ENCODE peak calls at places on chromosomes 11 and 22, in six cellular contexts. N is uterus, D is esophagus squamous epithelium, M is fibroblast of lung, L is IMR-90, Q is brain microvascular endothelial cell. B is an unnamed sample.

GRCh38 chr11:117098269-117099231 is at the start of gene SIK3:
- DNase-seq in N (peak; percentile 95), D (peak; percentile 72), M (peak; percentile 85), L (peak; percentile 89), Q (peak; percentile 83), B (peak; percentile 66)

GRCh38 chr22:31215018-31215535 is 3.0 kb downstream of the LIMK2 start:
- DNase-seq in N (no peak), D (no peak), M (no peak), L (no peak), Q (no peak), B (no peak)

GRCh38 chr11:34986883-34987525 is 70.6 kb downstream of the PDHX start:
- DNase-seq in N (no peak), D (no peak), M (peak; percentile 23), L (no peak), Q (no peak), B (no peak)

GRCh38 chr22:43449205-43449830 is 37.5 kb downstream of the MPPED1 start:
- DNase-seq in N (no peak), D (no peak), M (no peak), L (no peak), Q (no peak), B (no peak)

GRCh38 chr11:74783241-74783871 is 34.7 kb downstream of the RNF169 start:
- DNase-seq in N (no peak), D (no peak), M (peak; percentile 83), L (peak; percentile 76), Q (peak; percentile 54), B (peak; percentile 15)

GRCh38 chr11:67406969-67407699 is 3.3 kb downstream of the TBC1D10C start:
- DNase-seq in N (no peak), D (no peak), M (no peak), L (no peak), Q (no peak), B (no peak)

GRCh38 chr11:37946155-37946766 is 1348.2 kb upstream of the RAG2 start:
- DNase-seq in N (no peak), D (no peak), M (peak; percentile 27), L (peak; percentile 27), Q (peak; percentile 62), B (peak; percentile 1)

GRCh38 chr11:61602775-61603569 is 22.1 kb upstream of the SYT7 start:
- DNase-seq in N (peak; percentile 93), D (no peak), M (peak; percentile 97), L (peak; percentile 96), Q (peak; percentile 66), B (peak; percentile 91)

GRCh38 chr11:1338201-1339065 is 29.0 kb upstream of the TOLLIP start:
- DNase-seq in N (no peak), D (no peak), M (no peak), L (no peak), Q (no peak), B (no peak)

GRCh38 chr11:103035656-103036434 is 56.1 kb downstream of the DCUN1D5 start:
- DNase-seq in N (no peak), D (no peak), M (peak; percentile 83), L (peak; percentile 86), Q (peak; percentile 88), B (peak; percentile 36)

DNA sequence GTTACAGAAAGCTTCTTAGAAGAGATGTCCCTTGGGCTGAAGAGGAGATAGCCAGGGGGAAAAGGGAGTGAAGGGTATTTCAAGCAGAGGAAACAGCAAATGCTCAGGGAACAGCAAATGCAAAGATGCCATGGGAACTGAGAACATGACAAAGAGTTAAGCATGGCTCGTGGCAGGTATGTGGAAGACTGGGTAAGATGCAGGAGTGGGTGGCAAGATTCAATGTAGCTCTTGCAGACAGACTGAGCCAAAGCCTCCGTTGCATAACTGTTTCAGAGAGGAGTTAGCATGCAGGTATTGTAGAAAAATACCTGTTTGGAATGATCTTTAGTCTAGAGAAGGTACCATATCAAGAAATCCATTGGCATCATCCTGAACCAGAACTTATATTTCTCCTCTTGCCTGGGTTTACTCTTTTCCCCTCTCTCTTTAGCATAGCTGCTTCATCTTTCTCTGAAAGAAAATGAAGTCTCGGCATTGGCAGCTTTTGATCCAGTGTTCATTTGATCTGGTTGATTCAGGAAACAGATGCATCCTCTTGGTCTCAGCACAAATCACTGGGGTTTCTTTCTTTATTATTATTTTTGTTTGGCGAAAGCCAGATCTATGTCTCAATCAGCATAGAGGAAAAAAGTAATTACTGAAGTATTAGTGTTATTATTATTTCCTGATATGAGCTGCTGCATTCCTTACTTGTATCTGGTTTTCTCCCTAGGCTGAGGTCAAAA is 41.7 kb upstream of the NUP160 start:
- DNase-seq in N (no peak), D (no peak), M (no peak), L (no peak), Q (no peak), B (no peak)
- H3K4me3 ChIP-seq in N (no peak overlapping the region), D (no peak overlapping the region), M (no peak overlapping the region), L (no peak overlapping the region), Q (no peak overlapping the region), B (no peak overlapping the region)

GRCh38 chr22:50498322-50498861 is 9.1 kb downstream of the LMF2 start:
- DNase-seq in N (no peak), D (no peak), M (peak; percentile 36), L (peak; percentile 51), Q (peak; percentile 48), B (no peak)
- H3K4me3 ChIP-seq in N (no peak overlapping the region), D (no peak overlapping the region), M (no peak overlapping the region), L (no peak overlapping the region), Q (no peak overlapping the region), B (no peak overlapping the region)

GRCh38 chr11:106668147-106668546 is 350.1 kb downstream of the GUCY1A2 start:
- DNase-seq in N (no peak), D (no peak), M (peak; percentile 91), L (peak; percentile 71), Q (peak; percentile 71), B (no peak)
- H3K4me3 ChIP-seq in N (no peak overlapping the region), D (no peak overlapping the region), M (no peak overlapping the region), L (no peak overlapping the region), Q (no peak overlapping the region), B (no peak overlapping the region)

GRCh38 chr11:86132667-86133310 is 63.9 kb upstream of the PICALM start:
- DNase-seq in N (no peak), D (no peak), M (no peak), L (no peak), Q (no peak), B (no peak)

GRCh38 chr11:86134580-86135318 is 65.9 kb upstream of the PICALM start:
- DNase-seq in N (no peak), D (no peak), M (no peak), L (no peak), Q (no peak), B (no peak)

GRCh38 chr11:86136542-86136941 is 67.7 kb upstream of the PICALM start:
- DNase-seq in N (no peak), D (no peak), M (no peak), L (no peak), Q (no peak), B (no peak)

GRCh38 chr11:86138958-86139357 is 70.1 kb upstream of the PICALM start:
- DNase-seq in N (no peak), D (no peak), M (no peak), L (no peak), Q (no peak), B (no peak)

DNA sequence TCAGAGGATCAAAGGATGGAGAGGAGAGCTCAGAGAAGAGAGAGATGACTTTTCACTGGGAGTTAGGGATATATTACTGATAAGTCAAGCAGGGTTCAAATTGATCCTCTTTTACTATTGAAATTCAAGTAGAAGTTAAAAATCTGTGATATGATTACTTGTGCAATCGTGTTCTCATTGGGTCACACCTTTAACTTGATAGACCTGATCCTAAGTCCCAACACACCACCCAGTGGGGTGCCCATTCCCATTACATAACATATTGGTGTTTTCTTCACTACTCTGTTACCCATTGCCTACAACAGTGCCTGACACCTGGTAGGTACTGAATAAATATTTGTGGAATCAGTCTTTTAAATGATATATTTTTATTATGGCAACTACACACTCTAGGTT is 66.4 kb upstream of the PICALM start:
- DNase-seq in N (no peak), D (no peak), M (no peak), L (no peak), Q (no peak), B (no peak)
- H3K4me3 ChIP-seq in N (no peak overlapping the region), D (no peak overlapping the region), M (no peak overlapping the region), L (no peak overlapping the region), Q (no peak overlapping the region), B (no peak overlapping the region)

GRCh38 chr11:73242291-73243092 is 24.4 kb downstream of the P2RY2 start:
- DNase-seq in N (peak; percentile 79), D (no peak), M (peak; percentile 60), L (peak; percentile 60), Q (peak; percentile 53), B (no peak)
- H3K4me3 ChIP-seq in N (no peak overlapping the region), D (no peak overlapping the region), M (no peak overlapping the region), L (no peak overlapping the region), Q (peak overlapping the region; percentile 35), B (peak overlapping the region; percentile 22)

GRCh38 chr11:12111482-12112149 is 1.2 kb downstream of the MICAL2 start:
- DNase-seq in N (no peak), D (no peak), M (no peak), L (peak; percentile 46), Q (no peak), B (no peak)
- H3K4me3 ChIP-seq in N (peak overlapping the region; percentile 85), D (peak overlapping the region; percentile 93), M (peak overlapping the region; percentile 88), L (peak overlapping the region; percentile 80), Q (peak overlapping the region; percentile 97), B (peak overlapping the region; percentile 80)

GRCh38 chr22:22952531-22953295 is 65.1 kb downstream of the IGLL5 start:
- DNase-seq in N (no peak), D (no peak), M (no peak), L (no peak), Q (no peak), B (no peak)
- H3K4me3 ChIP-seq in N (no peak overlapping the region), D (no peak overlapping the region), M (no peak overlapping the region), L (no peak overlapping the region), Q (no peak overlapping the region), B (no peak overlapping the region)

B was measured in skeletal muscle cell.